ENCODE peak calls at places on chromosomes 4 and X, in five cellular contexts. One of them, this sample, is unnamed.
A peak's percentile ranks its signal among the peaks of the same experiment; 100 is the strongest.

GRCh38 chr4:150229538-150229937 is 151.3 kb downstream of the DCLK2 start:
- DNase-seq in GM23338: no peak
- DNase-seq in aorta: no peak
- DNase-seq in right lobe of liver: no peak
- DNase-seq in left ventricle myocardium inferior: no peak
- DNase-seq in this sample: no peak

GRCh38 chr4:152106113-152106763 is 345.4 kb upstream of the GATB start:
- DNase-seq in left ventricle myocardium inferior: peak; percentile 61
- DNase-seq in right lobe of liver: no peak
- DNase-seq in aorta: peak; percentile 86
- DNase-seq in GM23338: peak; percentile 19
- DNase-seq in this sample: no peak

GRCh38 chrX:1576201-1577101 is 15.0 kb upstream of the AKAP17A start:
- DNase-seq in left ventricle myocardium inferior: no peak
- DNase-seq in aorta: no peak
- DNase-seq in GM23338: no peak
- DNase-seq in right lobe of liver: no peak
- DNase-seq in this sample: no peak

GRCh38 chr4:83503974-83504373 is 19.1 kb upstream of the ABRAXAS1 start:
- DNase-seq in GM23338: no peak
- DNase-seq in left ventricle myocardium inferior: no peak
- DNase-seq in right lobe of liver: no peak
- DNase-seq in aorta: no peak
- DNase-seq in this sample: no peak

GRCh38 chrX:17812763-17813162 is 48.3 kb downstream of the RAI2 start:
- DNase-seq in left ventricle myocardium inferior: no peak
- DNase-seq in GM23338: peak; percentile 39
- DNase-seq in aorta: no peak
- DNase-seq in right lobe of liver: no peak
- DNase-seq in this sample: no peak

GRCh38 chrX:116239944-116240391 is 69.4 kb downstream of the AGTR2 start:
- DNase-seq in GM23338: no peak
- DNase-seq in right lobe of liver: no peak
- DNase-seq in left ventricle myocardium inferior: no peak
- DNase-seq in aorta: no peak
- DNase-seq in this sample: no peak

GRCh38 chr4:18935956-18936355 is 914.4 kb upstream of the LCORL start:
- DNase-seq in left ventricle myocardium inferior: no peak
- DNase-seq in GM23338: peak; percentile 1
- DNase-seq in right lobe of liver: no peak
- DNase-seq in aorta: no peak
- DNase-seq in this sample: no peak

GRCh38 chr4:64539234-64539849 is 130.1 kb upstream of the TECRL start:
- DNase-seq in aorta: no peak
- DNase-seq in left ventricle myocardium inferior: no peak
- DNase-seq in GM23338: peak; percentile 78
- DNase-seq in right lobe of liver: no peak
- DNase-seq in this sample: peak; percentile 41

GRCh38 chrX:103782640-103783039 is 6.0 kb downstream of the PLP1 start:
- DNase-seq in left ventricle myocardium inferior: no peak
- DNase-seq in GM23338: no peak
- DNase-seq in aorta: no peak
- DNase-seq in right lobe of liver: no peak
- DNase-seq in this sample: no peak

GRCh38 chr4:184596044-184596616 is 53.1 kb downstream of the CASP3 start:
- DNase-seq in GM23338: no peak
- DNase-seq in left ventricle myocardium inferior: no peak
- DNase-seq in right lobe of liver: no peak
- DNase-seq in aorta: no peak
- DNase-seq in this sample: no peak

GRCh38 chr4:40967550-40967949 is 217.8 kb downstream of the NSUN7 start:
- DNase-seq in right lobe of liver: no peak
- DNase-seq in aorta: no peak
- DNase-seq in left ventricle myocardium inferior: no peak
- DNase-seq in GM23338: no peak
- DNase-seq in this sample: no peak

GRCh38 chrX:24225265-24225664 is 75.7 kb downstream of the ZFX start:
- DNase-seq in GM23338: no peak
- DNase-seq in left ventricle myocardium inferior: no peak
- DNase-seq in aorta: no peak
- DNase-seq in right lobe of liver: no peak
- DNase-seq in this sample: no peak

GRCh38 chr4:112075129-112075753 is 70.0 kb upstream of the FAM241A start:
- DNase-seq in left ventricle myocardium inferior: no peak
- DNase-seq in right lobe of liver: no peak
- DNase-seq in aorta: no peak
- DNase-seq in GM23338: peak; percentile 77
- DNase-seq in this sample: no peak

GRCh38 chr4:75248770-75249467 is 265.3 kb downstream of the RCHY1 start:
- DNase-seq in GM23338: no peak
- DNase-seq in right lobe of liver: no peak
- DNase-seq in aorta: no peak
- DNase-seq in left ventricle myocardium inferior: no peak
- DNase-seq in this sample: no peak

GRCh38 chr4:109406337-109406931 is 27.2 kb upstream of the SEC24B start:
- DNase-seq in GM23338: peak; percentile 83
- DNase-seq in aorta: no peak
- DNase-seq in right lobe of liver: no peak
- DNase-seq in left ventricle myocardium inferior: no peak
- DNase-seq in this sample: no peak

GRCh38 chr4:26717332-26717731 is 133.4 kb downstream of the TBC1D19 start:
- DNase-seq in GM23338: no peak
- DNase-seq in right lobe of liver: no peak
- DNase-seq in left ventricle myocardium inferior: no peak
- DNase-seq in aorta: no peak
- DNase-seq in this sample: no peak

GRCh38 chr4:167717495-167717894 is 374.8 kb upstream of the ANXA10 start:
- DNase-seq in aorta: no peak
- DNase-seq in right lobe of liver: no peak
- DNase-seq in GM23338: no peak
- DNase-seq in left ventricle myocardium inferior: no peak
- DNase-seq in this sample: no peak

GRCh38 chr4:80420638-80421037 is 85.1 kb downstream of the CFAP299 start:
- DNase-seq in left ventricle myocardium inferior: no peak
- DNase-seq in GM23338: no peak
- DNase-seq in aorta: no peak
- DNase-seq in right lobe of liver: no peak
- DNase-seq in this sample: no peak

GRCh38 chrX:132648870-132649269 is 160.0 kb upstream of the MBNL3 start:
- DNase-seq in left ventricle myocardium inferior: no peak
- DNase-seq in right lobe of liver: no peak
- DNase-seq in aorta: no peak
- DNase-seq in GM23338: no peak
- DNase-seq in this sample: no peak

GRCh38 chr4:59597536-59598232 is 1602.4 kb upstream of the ADGRL3 start:
- DNase-seq in right lobe of liver: no peak
- DNase-seq in GM23338: no peak
- DNase-seq in left ventricle myocardium inferior: no peak
- DNase-seq in aorta: no peak
- DNase-seq in this sample: no peak

GRCh38 chr4:66052426-66052825 is 382.1 kb upstream of the EPHA5 start:
- DNase-seq in aorta: no peak
- DNase-seq in left ventricle myocardium inferior: no peak
- DNase-seq in right lobe of liver: no peak
- DNase-seq in GM23338: no peak
- DNase-seq in this sample: no peak

GRCh38 chrX:15960237-15960636 is 105.6 kb upstream of the AP1S2 start:
- DNase-seq in aorta: no peak
- DNase-seq in right lobe of liver: no peak
- DNase-seq in left ventricle myocardium inferior: no peak
- DNase-seq in GM23338: no peak
- DNase-seq in this sample: no peak

GRCh38 chr4:184934961-184935360 is 83.3 kb upstream of the HELT start:
- DNase-seq in right lobe of liver: no peak
- DNase-seq in GM23338: no peak
- DNase-seq in left ventricle myocardium inferior: no peak
- DNase-seq in aorta: no peak
- DNase-seq in this sample: no peak

GRCh38 chr4:176191974-176192373 is 3.4 kb downstream of the SPATA4 start:
- DNase-seq in GM23338: no peak
- DNase-seq in aorta: no peak
- DNase-seq in right lobe of liver: no peak
- DNase-seq in left ventricle myocardium inferior: no peak
- DNase-seq in this sample: no peak

GRCh38 chr4:168124008-168124641 is 31.8 kb downstream of the ANXA10 start:
- DNase-seq in right lobe of liver: no peak
- DNase-seq in aorta: no peak
- DNase-seq in GM23338: no peak
- DNase-seq in left ventricle myocardium inferior: no peak
- DNase-seq in this sample: no peak

GRCh38 chrX:123563167-123563566 is 169.7 kb downstream of the THOC2 start:
- DNase-seq in left ventricle myocardium inferior: no peak
- DNase-seq in right lobe of liver: no peak
- DNase-seq in GM23338: no peak
- DNase-seq in aorta: no peak
- DNase-seq in this sample: no peak

GRCh38 chr4:28675582-28675981 is 1814.9 kb downstream of the STIM2 start:
- DNase-seq in GM23338: no peak
- DNase-seq in aorta: no peak
- DNase-seq in left ventricle myocardium inferior: no peak
- DNase-seq in right lobe of liver: no peak
- DNase-seq in this sample: no peak

DNA sequence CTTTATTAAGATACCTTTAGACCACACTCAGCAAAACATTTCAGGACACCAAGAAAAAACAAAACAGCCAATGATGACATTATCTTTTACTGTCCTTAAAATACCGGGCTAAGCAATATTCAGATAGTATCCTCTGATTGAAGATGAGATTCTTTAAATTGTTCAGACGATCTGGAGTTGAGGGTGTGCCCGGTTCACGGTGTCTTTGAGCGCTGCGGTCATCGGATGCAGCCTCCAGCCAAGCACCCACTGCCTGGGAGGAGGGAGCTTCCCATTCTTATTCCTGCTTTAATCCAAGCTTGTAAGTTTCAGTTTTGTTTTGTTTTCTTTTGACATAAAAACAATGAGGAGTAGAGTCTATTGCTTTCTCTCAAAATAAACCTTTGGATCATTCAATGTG is 14.1 kb downstream of the FAM149A start:
- DNase-seq in right lobe of liver: no peak
- DNase-seq in aorta: no peak
- DNase-seq in left ventricle myocardium inferior: no peak
- DNase-seq in GM23338: no peak
- DNase-seq in this sample: no peak
- H3K4me3 ChIP-seq in right lobe of liver: no peak overlapping the region
- H3K4me3 ChIP-seq in aorta: no peak overlapping the region
- H3K4me3 ChIP-seq in left ventricle myocardium inferior: no peak overlapping the region
- H3K4me3 ChIP-seq in GM23338: no peak overlapping the region
- H3K4me3 ChIP-seq in this sample: no peak overlapping the region

GRCh38 chr4:2284161-2284933 is 22.4 kb upstream of the MXD4 start:
- DNase-seq in left ventricle myocardium inferior: peak; percentile 5
- DNase-seq in GM23338: no peak
- DNase-seq in aorta: peak; percentile 58
- DNase-seq in right lobe of liver: peak; percentile 39
- DNase-seq in this sample: peak; percentile 33
- H3K27ac ChIP-seq in left ventricle myocardium inferior: no peak overlapping the region
- H3K27ac ChIP-seq in GM23338: no peak overlapping the region
- H3K27ac ChIP-seq in aorta: no peak overlapping the region
- H3K27ac ChIP-seq in right lobe of liver: no peak overlapping the region
- H3K27ac ChIP-seq in this sample: no peak overlapping the region

DNA sequence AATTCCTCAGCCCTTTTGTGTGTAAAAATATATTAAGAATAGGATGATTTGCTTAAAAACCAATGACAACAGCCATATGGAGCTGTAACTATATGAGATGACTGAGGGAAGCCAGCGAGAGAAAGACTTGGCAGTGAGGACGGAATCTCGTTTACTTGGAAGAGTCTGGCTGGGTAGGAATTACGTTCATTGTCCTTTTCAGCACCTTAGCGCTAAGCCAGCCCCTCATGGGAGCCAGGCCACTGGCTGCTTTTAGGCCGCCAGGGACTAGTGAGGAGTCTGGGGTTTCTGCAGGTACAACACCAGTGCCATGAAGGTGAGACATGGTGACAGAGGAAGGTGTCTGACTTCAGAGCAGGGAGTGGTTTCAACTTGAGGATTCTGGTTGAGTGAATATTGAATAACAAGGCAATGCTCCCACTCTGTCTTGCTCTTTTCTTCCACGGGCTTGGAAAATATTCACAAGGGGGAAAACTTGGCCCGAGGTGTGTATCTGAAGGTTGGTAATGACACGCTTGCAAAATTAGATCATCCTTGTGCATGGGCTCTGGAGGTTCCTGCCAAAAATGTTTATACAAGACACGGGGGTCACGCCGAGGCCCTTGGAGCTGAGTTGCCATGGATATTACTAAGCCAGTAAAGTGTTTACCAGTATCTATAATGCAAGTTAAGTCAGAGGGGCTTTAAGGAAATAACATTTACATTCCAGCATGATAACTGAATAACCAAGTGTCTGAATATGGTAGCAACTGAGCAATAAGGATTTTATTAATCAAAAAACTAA is 17.5 kb downstream of the KLF3 start:
- DNase-seq in aorta: no peak
- DNase-seq in left ventricle myocardium inferior: no peak
- DNase-seq in right lobe of liver: no peak
- DNase-seq in GM23338: no peak
- DNase-seq in this sample: no peak
- H3K4me1 ChIP-seq in aorta: peaks cover 3% of the 10 kb centered on the region
- H3K4me1 ChIP-seq in left ventricle myocardium inferior: peaks cover 99% of the 10 kb centered on the region
- H3K4me1 ChIP-seq in right lobe of liver: no peaks in the 10 kb centered on the region
- H3K4me1 ChIP-seq in GM23338: peaks cover 11% of the 10 kb centered on the region
- H3K4me1 ChIP-seq in this sample: peaks cover 14% of the 10 kb centered on the region

DNA sequence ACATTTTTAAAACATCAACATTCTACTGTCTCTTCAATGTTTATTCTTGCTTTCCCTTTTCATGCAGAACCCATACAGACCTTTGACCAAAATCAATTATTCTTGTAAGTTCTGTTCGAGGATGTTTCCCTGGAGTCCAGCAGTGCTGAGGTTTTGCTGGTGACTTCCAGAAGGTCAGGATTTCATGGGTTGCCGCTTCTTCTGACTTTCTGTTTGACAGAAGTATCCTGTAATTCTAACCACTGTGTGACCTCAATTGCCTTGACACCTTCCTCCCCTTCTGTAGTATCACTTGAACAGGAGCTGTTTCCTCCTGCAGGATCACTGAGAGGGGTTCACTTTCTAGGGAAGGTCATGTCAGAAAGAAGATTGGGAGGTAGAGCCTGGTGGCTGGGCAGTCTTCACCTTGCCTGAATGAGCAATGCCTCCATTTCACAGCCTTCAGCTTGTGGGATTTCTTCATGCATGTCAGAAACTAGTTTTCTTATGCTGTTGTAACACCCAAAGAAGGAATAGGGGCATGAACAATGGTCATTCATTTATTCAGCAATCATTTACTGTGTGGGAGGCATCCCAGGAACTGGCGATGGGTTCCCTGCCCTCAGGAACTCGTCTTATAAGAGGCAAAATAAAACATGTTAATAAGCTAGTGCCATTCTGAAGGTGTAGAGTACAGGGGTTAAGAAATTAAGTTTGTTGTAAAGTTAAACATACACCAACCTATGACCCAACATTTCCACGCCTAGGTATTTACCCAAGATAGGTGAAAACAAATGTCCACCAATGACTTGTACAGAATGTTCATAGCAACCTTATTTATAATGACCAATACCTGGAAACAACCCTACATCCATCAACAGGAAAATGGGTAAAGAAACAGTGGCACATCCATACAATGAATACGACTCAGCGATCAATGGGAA is 205.9 kb downstream of the SOWAHB start:
- DNase-seq in GM23338: no peak
- DNase-seq in right lobe of liver: no peak
- DNase-seq in aorta: no peak
- DNase-seq in left ventricle myocardium inferior: no peak
- DNase-seq in this sample: no peak
- H3K4me3 ChIP-seq in GM23338: peak overlapping the region; percentile 68
- H3K4me3 ChIP-seq in right lobe of liver: peak overlapping the region; percentile 14
- H3K4me3 ChIP-seq in aorta: peak overlapping the region; percentile 69
- H3K4me3 ChIP-seq in left ventricle myocardium inferior: no peak overlapping the region
- H3K4me3 ChIP-seq in this sample: no peak overlapping the region